ENCODE peak calls at places on chromosomes 1 and 21, in four cellular contexts. L is tibial nerve, P is cardiac muscle cell, C is lower leg skin. V is an unnamed sample.

GRCh38 chr1:167081594-167081993 is 8.6 kb downstream of the GPA33 start:
- DNase-seq in L (no peak), P (no peak), C (no peak), V (no peak)

GRCh38 chr1:33377013-33377412 is 53.9 kb downstream of the PHC2 start:
- DNase-seq in L (no peak), P (no peak), C (no peak), V (no peak)

GRCh38 chr1:24805534-24806301 is 60.5 kb downstream of the CLIC4 start:
- DNase-seq in L (no peak), P (peak; percentile 71), C (peak; percentile 27), V (peak; percentile 45)

GRCh38 chr1:35454616-35455015 is 102.6 kb downstream of the KIAA0319L start:
- DNase-seq in L (no peak), P (peak; percentile 83), C (no peak), V (no peak)

GRCh38 chr1:240575976-240576666 is 35.8 kb downstream of the GREM2 start:
- DNase-seq in L (peak; percentile 13), P (peak; percentile 36), C (peak; percentile 34), V (no peak)

GRCh38 chr1:74933500-74933899 is 200.5 kb downstream of the TYW3 start:
- DNase-seq in L (no peak), P (no peak), C (no peak), V (no peak)

GRCh38 chr1:32770741-32771548 is 46.2 kb downstream of the YARS1 start:
- DNase-seq in L (no peak), P (no peak), C (no peak), V (no peak)

GRCh38 chr1:91555074-91555730 is 54.6 kb downstream of the CDC7 start:
- DNase-seq in L (no peak), P (peak; percentile 52), C (no peak), V (no peak)

GRCh38 chr1:186828612-186829542 is at the start of gene PLA2G4A:
- DNase-seq in L (peak; percentile 57), P (peak; percentile 85), C (peak; percentile 58), V (peak; percentile 41)

GRCh38 chr1:167926486-167926997 is 9.9 kb upstream of the DCAF6 start:
- DNase-seq in L (no peak), P (no peak), C (no peak), V (no peak)

GRCh38 chr1:183598386-183598785 is 8.1 kb upstream of the NCF2 start:
- DNase-seq in L (no peak), P (no peak), C (no peak), V (no peak)

GRCh38 chr1:19949016-19949415 is 25.6 kb upstream of the PLA2G2E start:
- DNase-seq in L (no peak), P (peak; percentile 76), C (no peak), V (peak; percentile 41)

GRCh38 chr1:177825276-177825903 is 144.5 kb downstream of the SEC16B start:
- DNase-seq in L (no peak), P (no peak), C (no peak), V (no peak)

GRCh38 chr1:15709226-15709625 is 25.1 kb downstream of the PLEKHM2 start:
- DNase-seq in L (no peak), P (no peak), C (no peak), V (no peak)

GRCh38 chr21:44911384-44912157 is 9.1 kb downstream of the ITGB2 start:
- DNase-seq in L (peak; percentile 70), P (no peak), C (peak; percentile 73), V (no peak)

GRCh38 chr1:161197560-161198205 is 1.2 kb downstream of the ADAMTS4 start:
- DNase-seq in L (no peak), P (no peak), C (no peak), V (no peak)
- H3K4me3 ChIP-seq in L (peak overlapping the region; percentile 10), P (no peak overlapping the region), C (peak overlapping the region; percentile 24), V (peak overlapping the region; percentile 47)

GRCh38 chr1:201673093-201673492 is 134.2 kb downstream of the NAV1 start:
- DNase-seq in L (no peak), P (no peak), C (no peak), V (no peak)
- TF ChIP-seq CTCF in L (no peak), P (no peak), C (no peak), V (no peak)

GRCh38 chr1:29804181-29804899 is 568.0 kb downstream of the PTPRU start:
- DNase-seq in L (no peak), P (no peak), C (no peak), V (no peak)
- H3K4me3 ChIP-seq in L (no peak overlapping the region), P (no peak overlapping the region), C (no peak overlapping the region), V (no peak overlapping the region)

GRCh38 chr1:109534307-109534858 is 5.3 kb upstream of the GPR61 start:
- DNase-seq in L (no peak), P (no peak), C (no peak), V (no peak)

GRCh38 chr1:109535971-109536491 is 3.6 kb upstream of the GPR61 start:
- DNase-seq in L (no peak), P (no peak), C (no peak), V (no peak)

GRCh38 chr1:109532365-109533136 is 7.1 kb upstream of the GPR61 start:
- DNase-seq in L (peak; percentile 88), P (peak; percentile 84), C (peak; percentile 78), V (no peak)

GRCh38 chr1:109537450-109538178 is 2.1 kb upstream of the GPR61 start:
- DNase-seq in L (no peak), P (no peak), C (no peak), V (no peak)

GRCh38 chr1:109535481-109535880 is 4.2 kb upstream of the GPR61 start:
- DNase-seq in L (no peak), P (no peak), C (no peak), V (no peak)
- TF ChIP-seq CTCF in L (no peak), P (no peak), C (no peak), V (no peak)

DNA sequence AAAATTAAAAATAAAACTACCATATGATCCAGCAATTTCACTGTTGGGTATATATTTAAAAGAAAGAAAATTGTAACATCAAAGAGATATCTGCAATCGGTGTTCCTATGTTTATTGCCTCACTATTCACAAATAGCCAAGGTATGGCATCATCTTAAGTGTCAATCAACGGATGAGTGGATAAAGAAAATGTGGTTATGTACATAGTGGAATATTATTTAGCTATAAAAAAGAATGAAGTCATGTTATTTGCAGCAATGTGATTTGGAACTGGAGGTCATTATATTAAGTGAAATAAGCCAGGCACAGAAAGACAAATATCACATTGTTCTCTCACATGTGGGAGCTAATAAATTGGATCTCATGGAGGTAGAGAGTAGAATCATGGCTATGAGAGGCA is 76.3 kb downstream of the RD3 start:
- DNase-seq in L (no peak), P (no peak), C (no peak), V (no peak)
- H3K4me3 ChIP-seq in L (no peak overlapping the region), P (peak overlapping the region; percentile 29), C (no peak overlapping the region), V (peak overlapping the region; percentile 19)

GRCh38 chr21:37758997-37759396 is 157.3 kb downstream of the KCNJ6 start:
- DNase-seq in L (no peak), P (peak; percentile 47), C (no peak), V (no peak)
- TF ChIP-seq CTCF in L (no peak), P (peak; percentile 52), C (no peak), V (peak; percentile 55)

DNA sequence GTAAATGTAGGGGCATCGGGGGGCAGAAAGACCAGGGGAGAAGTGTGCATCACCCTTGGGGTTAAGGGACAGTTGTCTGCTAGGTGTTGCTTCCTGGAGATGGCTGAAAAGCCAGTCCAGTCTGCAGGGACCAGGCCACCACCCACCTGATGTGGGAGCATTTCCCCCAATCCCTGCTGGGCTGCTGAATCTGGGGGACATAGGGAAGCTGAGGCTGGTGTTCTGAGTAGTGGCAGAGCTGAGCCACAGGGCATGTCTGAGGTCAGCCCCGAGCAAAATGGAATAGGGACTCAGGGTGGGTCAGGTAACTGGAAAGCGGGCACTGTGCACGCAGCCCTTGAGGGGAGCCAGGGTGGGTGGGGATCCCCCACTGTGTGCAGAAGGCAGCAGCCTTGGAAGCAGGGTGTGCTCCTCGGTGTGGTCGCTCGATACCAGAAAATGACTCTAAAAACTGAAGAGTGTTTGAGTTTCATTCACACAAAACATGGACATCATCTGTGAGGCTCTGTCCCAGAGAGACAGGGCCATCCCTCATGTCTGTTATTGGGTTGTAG is 2.4 kb upstream of the CCNL2 start:
- DNase-seq in L (no peak), P (no peak), C (no peak), V (no peak)
- H3K4me3 ChIP-seq in L (no peak overlapping the region), P (no peak overlapping the region), C (no peak overlapping the region), V (peak overlapping the region; percentile 98)